ENCODE peak calls at places on chromosome 10, in five cellular contexts. T is stimulated activated CD4-positive, alpha-beta T cell treated with anti-CD3 and anti-CD28 coated beads, Interleukin-4, amount 100 ng/mL, for 1 hour; N is astrocyte of the cerebellum; C is mammary epithelial cell; F is NCI-H2171 treated with DMSO at 0.1 percent for 48 hours. K is an unnamed sample.

GRCh38 chr10:88292185-88292514 is 291.0 kb downstream of the RNLS start:
- DNase-seq in T (no peak), N (no peak), C (no peak), F (no peak), K (no peak)

GRCh38 chr10:86258488-86258887 is 108.1 kb downstream of the GRID1 start:
- DNase-seq in T (no peak), N (no peak), C (no peak), F (no peak), K (no peak)

GRCh38 chr10:85508159-85508558 is 858.4 kb downstream of the GRID1 start:
- DNase-seq in T (no peak), N (no peak), C (no peak), F (no peak), K (no peak)

GRCh38 chr10:13528875-13529713 is at the start of gene BEND7:
- DNase-seq in T (peak), N (no peak), C (no peak), F (peak), K (no peak)

GRCh38 chr10:82411416-82411815 is 536.4 kb downstream of the NRG3 start:
- DNase-seq in T (no peak), N (no peak), C (no peak), F (no peak), K (no peak)

GRCh38 chr10:123061865-123062264 is 53.1 kb downstream of the ACADSB start:
- DNase-seq in T (no peak), N (no peak), C (no peak), F (no peak), K (no peak)

GRCh38 chr10:75405201-75406143 is 3.9 kb upstream of the ZNF503 start:
- DNase-seq in T (no peak), N (no peak), C (peak), F (no peak), K (no peak)

GRCh38 chr10:88918506-88918905 is 34.1 kb downstream of the ACTA2 start:
- DNase-seq in T (no peak), N (no peak), C (no peak), F (no peak), K (no peak)

GRCh38 chr10:103833731-103834365 is 21.5 kb downstream of the SH3PXD2A start:
- DNase-seq in T (no peak), N (no peak), C (no peak), F (no peak), K (peak)

GRCh38 chr10:103759100-103759781 is 96.1 kb downstream of the SH3PXD2A start:
- DNase-seq in T (no peak), N (no peak), C (peak), F (peak), K (peak)

GRCh38 chr10:96840841-96841518 is 8.9 kb downstream of the LCOR start:
- DNase-seq in T (no peak), N (no peak), C (peak), F (no peak), K (peak)

GRCh38 chr10:22681783-22682183 is 32.6 kb downstream of the PIP4K2A start:
- DNase-seq in T (peak), N (peak), C (peak), F (no peak), K (peak)

GRCh38 chr10:88528791-88529190 is 54.3 kb downstream of the RNLS start:
- DNase-seq in T (no peak), N (no peak), C (no peak), F (no peak), K (no peak)

GRCh38 chr10:59557642-59558041 is 152.0 kb downstream of the SLC16A9 start:
- DNase-seq in T (no peak), N (no peak), C (no peak), F (no peak), K (no peak)

GRCh38 chr10:77741746-77742145 is 104.1 kb upstream of the KCNMA1 start:
- DNase-seq in T (no peak), N (no peak), C (no peak), F (no peak), K (no peak)

GRCh38 chr10:107647462-107647861 is 483.0 kb upstream of the SORCS1 start:
- DNase-seq in T (no peak), N (no peak), C (no peak), F (no peak), K (no peak)

GRCh38 chr10:116001266-116001857 is 271.6 kb downstream of the GFRA1 start:
- DNase-seq in T (no peak), N (no peak), C (no peak), F (no peak), K (no peak)

GRCh38 chr10:36666451-36666850 is 458.9 kb upstream of the ANKRD30A start:
- DNase-seq in T (no peak), N (no peak), C (peak), F (peak), K (no peak)

GRCh38 chr10:17409170-17409733 is 45.1 kb downstream of the ST8SIA6 start:
- DNase-seq in T (no peak), N (no peak), C (no peak), F (no peak), K (peak)

GRCh38 chr10:37495415-37495814 is 362.0 kb downstream of the ZNF248 start:
- DNase-seq in T (no peak), N (no peak), C (peak), F (no peak), K (peak)

GRCh38 chr10:7409045-7409731 is 1.6 kb downstream of the SFMBT2 start:
- DNase-seq in T (peak), N (no peak), C (no peak), F (no peak), K (peak)